ENCODE peak calls at places on chromosomes 7 and 10, in six cellular contexts. One of them, this sample, is unnamed.

GRCh38 chr7:82210422-82211184 is 233.0 kb downstream of the CACNA2D1 start:
- DNase-seq in mesenchymal stem cell: peak; percentile 22
- DNase-seq in H9: no peak
- DNase-seq in neuronal stem cell: no peak
- DNase-seq in IMR-90: peak; percentile 18
- DNase-seq in H1: no peak
- DNase-seq in this sample: no peak

GRCh38 chr10:30387646-30388243 is 38.7 kb upstream of the MTPAP start:
- DNase-seq in mesenchymal stem cell: no peak
- DNase-seq in H9: no peak
- DNase-seq in neuronal stem cell: no peak
- DNase-seq in IMR-90: no peak
- DNase-seq in H1: no peak
- DNase-seq in this sample: peak; percentile 50

GRCh38 chr7:28677668-28678067 is 265.4 kb downstream of the CREB5 start:
- DNase-seq in mesenchymal stem cell: no peak
- DNase-seq in H9: no peak
- DNase-seq in neuronal stem cell: no peak
- DNase-seq in IMR-90: no peak
- DNase-seq in H1: no peak
- DNase-seq in this sample: no peak

GRCh38 chr10:129521161-129522025 is 54.4 kb downstream of the MGMT start:
- DNase-seq in mesenchymal stem cell: no peak
- DNase-seq in H9: peak; percentile 30
- DNase-seq in neuronal stem cell: no peak
- DNase-seq in IMR-90: no peak
- DNase-seq in H1: no peak
- DNase-seq in this sample: no peak

GRCh38 chr7:149713731-149714068 is 59.7 kb downstream of the ZNF467 start:
- DNase-seq in mesenchymal stem cell: no peak
- DNase-seq in H9: peak; percentile 42
- DNase-seq in neuronal stem cell: no peak
- DNase-seq in IMR-90: no peak
- DNase-seq in H1: no peak
- DNase-seq in this sample: no peak

GRCh38 chr10:125084191-125085186 is 75.9 kb downstream of the CTBP2 start:
- DNase-seq in mesenchymal stem cell: peak; percentile 94
- DNase-seq in H9: peak; percentile 81
- DNase-seq in neuronal stem cell: no peak
- DNase-seq in IMR-90: peak; percentile 97
- DNase-seq in H1: peak; percentile 38
- DNase-seq in this sample: peak; percentile 68

GRCh38 chr7:65430344-65431186 is 56.9 kb downstream of the ZNF92 start:
- DNase-seq in mesenchymal stem cell: no peak
- DNase-seq in H9: no peak
- DNase-seq in neuronal stem cell: no peak
- DNase-seq in IMR-90: no peak
- DNase-seq in H1: no peak
- DNase-seq in this sample: no peak

GRCh38 chr7:44400033-44400511 is 74.7 kb upstream of the CAMK2B start:
- DNase-seq in mesenchymal stem cell: no peak
- DNase-seq in H9: peak; percentile 17
- DNase-seq in neuronal stem cell: no peak
- DNase-seq in IMR-90: no peak
- DNase-seq in H1: no peak
- DNase-seq in this sample: no peak

GRCh38 chr7:115097175-115097671 is 175.3 kb downstream of the MDFIC start:
- DNase-seq in mesenchymal stem cell: peak; percentile 73
- DNase-seq in H9: no peak
- DNase-seq in neuronal stem cell: no peak
- DNase-seq in IMR-90: peak; percentile 86
- DNase-seq in H1: no peak
- DNase-seq in this sample: peak; percentile 44

GRCh38 chr10:13712799-13713581 is 126.2 kb downstream of the PRPF18 start:
- DNase-seq in mesenchymal stem cell: peak; percentile 99
- DNase-seq in H9: no peak
- DNase-seq in neuronal stem cell: no peak
- DNase-seq in IMR-90: peak; percentile 99
- DNase-seq in H1: no peak
- DNase-seq in this sample: peak; percentile 40

GRCh38 chr10:128326851-128327250 is 200.6 kb upstream of the MKI67 start:
- DNase-seq in mesenchymal stem cell: no peak
- DNase-seq in H9: no peak
- DNase-seq in neuronal stem cell: no peak
- DNase-seq in IMR-90: no peak
- DNase-seq in H1: no peak
- DNase-seq in this sample: no peak

GRCh38 chr7:157616426-157616825 is 279.6 kb downstream of the DNAJB6 start:
- DNase-seq in mesenchymal stem cell: no peak
- DNase-seq in H9: no peak
- DNase-seq in neuronal stem cell: no peak
- DNase-seq in IMR-90: no peak
- DNase-seq in H1: no peak
- DNase-seq in this sample: no peak

GRCh38 chr10:124649209-124649608 is 95.0 kb downstream of the FAM53B start:
- DNase-seq in mesenchymal stem cell: peak; percentile 30
- DNase-seq in H9: no peak
- DNase-seq in neuronal stem cell: no peak
- DNase-seq in IMR-90: no peak
- DNase-seq in H1: no peak
- DNase-seq in this sample: no peak

GRCh38 chr7:78224923-78225322 is 426.4 kb downstream of the PHTF2 start:
- DNase-seq in mesenchymal stem cell: peak; percentile 18
- DNase-seq in H9: no peak
- DNase-seq in neuronal stem cell: no peak
- DNase-seq in IMR-90: peak; percentile 47
- DNase-seq in H1: no peak
- DNase-seq in this sample: no peak

GRCh38 chr7:44182827-44183226 is 6.4 kb downstream of the GCK start:
- DNase-seq in mesenchymal stem cell: no peak
- DNase-seq in H9: no peak
- DNase-seq in neuronal stem cell: no peak
- DNase-seq in IMR-90: no peak
- DNase-seq in H1: no peak
- DNase-seq in this sample: no peak

GRCh38 chr7:45922810-45923209 is 1.7 kb upstream of the IGFBP3 start:
- DNase-seq in mesenchymal stem cell: peak; percentile 53
- DNase-seq in H9: no peak
- DNase-seq in neuronal stem cell: no peak
- DNase-seq in IMR-90: no peak
- DNase-seq in H1: no peak
- DNase-seq in this sample: no peak

GRCh38 chr10:132879408-132880147 is 62.8 kb downstream of the CFAP46 start:
- DNase-seq in mesenchymal stem cell: no peak
- DNase-seq in H9: peak; percentile 66
- DNase-seq in neuronal stem cell: no peak
- DNase-seq in IMR-90: no peak
- DNase-seq in H1: no peak
- DNase-seq in this sample: no peak

GRCh38 chr10:2949948-2950354 is 117.4 kb upstream of the PFKP start:
- DNase-seq in mesenchymal stem cell: no peak
- DNase-seq in H9: no peak
- DNase-seq in neuronal stem cell: no peak
- DNase-seq in IMR-90: peak; percentile 28
- DNase-seq in H1: no peak
- DNase-seq in this sample: no peak

GRCh38 chr7:107528461-107528860 is 35.3 kb downstream of the COG5 start:
- DNase-seq in mesenchymal stem cell: peak; percentile 59
- DNase-seq in H9: no peak
- DNase-seq in neuronal stem cell: no peak
- DNase-seq in IMR-90: peak; percentile 82
- DNase-seq in H1: no peak
- DNase-seq in this sample: peak; percentile 18

GRCh38 chr10:69515699-69516547 is 57.3 kb downstream of the NEUROG3 start:
- DNase-seq in mesenchymal stem cell: peak; percentile 67
- DNase-seq in H9: peak; percentile 90
- DNase-seq in neuronal stem cell: peak; percentile 70
- DNase-seq in IMR-90: peak; percentile 55
- DNase-seq in H1: peak; percentile 66
- DNase-seq in this sample: peak; percentile 79

DNA sequence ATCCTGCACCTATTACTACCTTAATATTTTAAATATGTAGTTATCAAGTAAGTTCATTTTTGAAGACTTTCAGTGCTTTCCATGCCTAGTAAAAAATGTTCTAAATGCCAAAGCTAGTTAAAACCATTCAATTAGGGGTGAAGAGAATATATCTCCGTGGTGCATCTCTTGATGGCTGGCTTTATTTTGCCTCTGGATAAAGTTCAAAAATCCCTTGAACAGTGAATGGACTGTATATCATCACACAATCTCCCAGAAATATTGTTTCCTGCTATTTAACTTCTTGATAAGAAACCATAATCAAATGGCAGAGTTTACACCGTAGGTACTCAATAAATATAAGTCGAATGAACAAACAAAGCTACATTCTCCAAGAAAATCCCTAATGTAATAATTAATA is 1113.0 kb upstream of the C7orf33 start:
- DNase-seq in mesenchymal stem cell: no peak
- DNase-seq in H9: no peak
- DNase-seq in neuronal stem cell: no peak
- DNase-seq in IMR-90: no peak
- DNase-seq in H1: no peak
- DNase-seq in this sample: no peak
- H4K91ac ChIP-seq in mesenchymal stem cell: no peak overlapping the region
- H4K91ac ChIP-seq in H9: no peak overlapping the region
- H4K91ac ChIP-seq in neuronal stem cell: no peak overlapping the region
- H4K91ac ChIP-seq in IMR-90: no peak overlapping the region
- H4K91ac ChIP-seq in H1: no peak overlapping the region
- H4K91ac ChIP-seq in this sample: no peak overlapping the region

GRCh38 chr10:100683545-100684127 is 61.7 kb upstream of the PAX2 start:
- DNase-seq in mesenchymal stem cell: no peak
- DNase-seq in H9: peak; percentile 42
- DNase-seq in neuronal stem cell: no peak
- DNase-seq in IMR-90: no peak
- DNase-seq in H1: no peak
- DNase-seq in this sample: no peak

GRCh38 chr10:100683004-100683403 is 62.4 kb upstream of the PAX2 start:
- DNase-seq in mesenchymal stem cell: no peak
- DNase-seq in H9: no peak
- DNase-seq in neuronal stem cell: no peak
- DNase-seq in IMR-90: no peak
- DNase-seq in H1: no peak
- DNase-seq in this sample: no peak

GRCh38 chr10:100687143-100687953 is 58.0 kb upstream of the PAX2 start:
- DNase-seq in mesenchymal stem cell: no peak
- DNase-seq in H9: no peak
- DNase-seq in neuronal stem cell: no peak
- DNase-seq in IMR-90: no peak
- DNase-seq in H1: no peak
- DNase-seq in this sample: no peak

GRCh38 chr10:100685331-100685730 is 60.1 kb upstream of the PAX2 start:
- DNase-seq in mesenchymal stem cell: no peak
- DNase-seq in H9: no peak
- DNase-seq in neuronal stem cell: no peak
- DNase-seq in IMR-90: no peak
- DNase-seq in H1: no peak
- DNase-seq in this sample: no peak

DNA sequence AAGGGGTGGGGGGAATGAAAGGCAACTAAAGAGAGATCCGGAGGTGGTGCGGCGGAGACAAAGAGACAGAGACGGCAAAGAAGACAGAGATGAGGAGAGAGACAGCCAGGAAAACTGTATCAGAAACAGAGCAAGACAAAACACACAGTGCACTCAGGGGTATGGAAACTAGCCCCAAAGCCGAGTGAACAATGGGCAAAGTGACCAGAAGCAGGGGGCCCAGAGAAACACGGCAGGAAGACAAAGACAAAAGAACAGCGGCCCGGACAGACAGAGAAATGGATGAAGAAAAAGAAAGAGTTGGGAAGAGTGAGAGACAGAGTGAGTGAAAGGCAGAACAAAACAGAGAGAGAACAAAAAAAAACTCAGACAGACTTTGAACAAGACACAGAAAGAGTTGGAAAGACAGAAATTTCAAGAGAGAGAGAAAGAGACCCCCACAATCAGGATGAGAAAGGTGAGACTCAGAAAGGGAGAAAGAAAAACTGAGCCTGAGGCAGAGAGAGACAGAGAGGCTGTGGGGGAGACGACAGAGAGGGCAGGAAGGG is 60.6 kb upstream of the PAX2 start:
- DNase-seq in mesenchymal stem cell: no peak
- DNase-seq in H9: no peak
- DNase-seq in neuronal stem cell: no peak
- DNase-seq in IMR-90: no peak
- DNase-seq in H1: no peak
- DNase-seq in this sample: no peak
- H3K4me2 ChIP-seq in mesenchymal stem cell: no peak overlapping the region
- H3K4me2 ChIP-seq in H9: peak overlapping the region; percentile 72
- H3K4me2 ChIP-seq in neuronal stem cell: no peak overlapping the region
- H3K4me2 ChIP-seq in IMR-90: no peak overlapping the region
- H3K4me2 ChIP-seq in H1: peak overlapping the region; percentile 68
- H3K4me2 ChIP-seq in this sample: no peak overlapping the region

DNA sequence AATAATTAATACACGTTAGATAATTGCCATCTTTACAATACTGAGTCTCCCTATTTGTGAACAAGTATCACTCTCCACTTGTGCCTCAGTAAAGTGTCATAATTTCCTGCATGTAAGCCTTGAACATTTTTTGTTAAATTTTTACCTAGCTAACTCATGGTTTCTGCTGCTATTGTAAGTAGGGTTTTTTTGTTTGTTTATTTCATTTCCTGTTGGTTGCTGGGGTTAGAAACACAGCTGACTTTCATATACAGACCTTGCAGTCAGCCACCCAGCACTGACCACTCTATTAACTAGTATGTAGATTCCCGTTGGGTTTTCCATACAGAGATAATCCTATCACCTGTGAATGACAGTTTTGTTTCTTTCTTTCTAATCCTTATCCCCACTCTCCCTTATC is 133.3 kb downstream of the MPP7 start:
- DNase-seq in mesenchymal stem cell: peak; percentile 44
- DNase-seq in H9: no peak
- DNase-seq in neuronal stem cell: no peak
- DNase-seq in IMR-90: no peak
- DNase-seq in H1: no peak
- DNase-seq in this sample: peak; percentile 30
- H4K91ac ChIP-seq in mesenchymal stem cell: no peak overlapping the region
- H4K91ac ChIP-seq in H9: no peak overlapping the region
- H4K91ac ChIP-seq in neuronal stem cell: no peak overlapping the region
- H4K91ac ChIP-seq in IMR-90: no peak overlapping the region
- H4K91ac ChIP-seq in H1: no peak overlapping the region
- H4K91ac ChIP-seq in this sample: no peak overlapping the region

GRCh38 chr7:1093916-1094508 is 6.1 kb downstream of the GPER1 start:
- DNase-seq in mesenchymal stem cell: no peak
- DNase-seq in H9: no peak
- DNase-seq in neuronal stem cell: no peak
- DNase-seq in IMR-90: no peak
- DNase-seq in H1: no peak
- DNase-seq in this sample: no peak

GRCh38 chr7:1091644-1092027 is 3.7 kb downstream of the GPER1 start:
- DNase-seq in mesenchymal stem cell: no peak
- DNase-seq in H9: no peak
- DNase-seq in neuronal stem cell: no peak
- DNase-seq in IMR-90: no peak
- DNase-seq in H1: no peak
- DNase-seq in this sample: no peak

GRCh38 chr7:1092161-1092632 is 4.3 kb downstream of the GPER1 start:
- DNase-seq in mesenchymal stem cell: no peak
- DNase-seq in H9: no peak
- DNase-seq in neuronal stem cell: no peak
- DNase-seq in IMR-90: no peak
- DNase-seq in H1: no peak
- DNase-seq in this sample: no peak

GRCh38 chr7:1093506-1093850 is 5.6 kb downstream of the GPER1 start:
- DNase-seq in mesenchymal stem cell: no peak
- DNase-seq in H9: no peak
- DNase-seq in neuronal stem cell: no peak
- DNase-seq in IMR-90: no peak
- DNase-seq in H1: no peak
- DNase-seq in this sample: no peak

GRCh38 chr7:1092806-1093505 is 5.0 kb downstream of the GPER1 start:
- DNase-seq in mesenchymal stem cell: no peak
- DNase-seq in H9: no peak
- DNase-seq in neuronal stem cell: no peak
- DNase-seq in IMR-90: no peak
- DNase-seq in H1: no peak
- DNase-seq in this sample: no peak
- H3K4me2 ChIP-seq in mesenchymal stem cell: no peak overlapping the region
- H3K4me2 ChIP-seq in H9: no peak overlapping the region
- H3K4me2 ChIP-seq in neuronal stem cell: no peak overlapping the region
- H3K4me2 ChIP-seq in IMR-90: no peak overlapping the region
- H3K4me2 ChIP-seq in H1: no peak overlapping the region
- H3K4me2 ChIP-seq in this sample: no peak overlapping the region

This sample was measured in trophoblast cell.